ENCODE peak calls at places on chromosomes 11 and 22, in nine cellular contexts. L is colonic mucosa; S is stimulated activated CD4-positive, alpha-beta T cell treated with anti-CD3 and anti-CD28 coated beads, Interleukin-12 subunit alpha, Interleukin-12 subunit beta, amount 100 ng/mL, for 4 hours; D is lower lobe of right lung; H is brain microvascular endothelial cell; O is NCI-H446 treated with DMSO at 0.1 percent for 48 hours; K is Ammon's horn; Y is nephron progenitor cell; N is stimulated activated CD8-positive, alpha-beta memory T cell treated with anti-CD3 and anti-CD28 coated beads, Interleukin-2, amount 100 ng/mL, for 48 hours. T is an unnamed sample.
A peak's percentile ranks its signal among the peaks of the same experiment; 100 is the strongest.

GRCh38 chr11:15935370-15935769 is 421.0 kb downstream of the SOX6 start:
- DNase-seq in L (no peak), S (no peak), D (no peak), H (no peak), O (no peak), K (no peak), Y (no peak), N (no peak), T (no peak)

GRCh38 chr11:111671383-111671782 is 69.1 kb downstream of the SIK2 start:
- DNase-seq in L (no peak), S (no peak), D (no peak), H (no peak), O (no peak), K (no peak), Y (no peak), N (no peak), T (no peak)

GRCh38 chr11:61327669-61328071 is 5.2 kb downstream of the DDB1 start:
- DNase-seq in L (no peak), S (no peak), D (no peak), H (no peak), O (no peak), K (no peak), Y (no peak), N (no peak), T (no peak)

GRCh38 chr11:10302294-10302743 is 2.6 kb upstream of the ADM start:
- DNase-seq in L (no peak), S (no peak), D (no peak), H (no peak), O (no peak), K (no peak), Y (no peak), N (no peak), T (no peak)

GRCh38 chr11:96238563-96239166 is 104.3 kb downstream of the MAML2 start:
- DNase-seq in L (no peak), S (no peak), D (no peak), H (no peak), O (peak; percentile 21), K (no peak), Y (no peak), N (no peak), T (no peak)

GRCh38 chr11:130892847-130893246 is 23.4 kb downstream of the SNX19 start:
- DNase-seq in L (no peak), S (no peak), D (no peak), H (no peak), O (no peak), K (no peak), Y (no peak), N (no peak), T (no peak)

GRCh38 chr11:44531116-44531504 is 34.4 kb upstream of the CD82 start:
- DNase-seq in L (no peak), S (no peak), D (no peak), H (no peak), O (no peak), K (no peak), Y (no peak), N (no peak), T (no peak)

GRCh38 chr11:111942826-111943225 is 5.7 kb downstream of the DIXDC1 start:
- DNase-seq in L (no peak), S (no peak), D (no peak), H (peak; percentile 35), O (peak; percentile 41), K (no peak), Y (no peak), N (no peak), T (no peak)

GRCh38 chr22:39184586-39185577 is 32.4 kb upstream of the CBX7 start:
- DNase-seq in L (no peak), S (no peak), D (peak; percentile 18), H (no peak), O (no peak), K (no peak), Y (no peak), N (no peak), T (no peak)

GRCh38 chr11:62449451-62449851 is 30.6 kb downstream of the SCGB1A1 start:
- DNase-seq in L (peak; percentile 42), S (no peak), D (no peak), H (no peak), O (no peak), K (no peak), Y (no peak), N (no peak), T (no peak)

GRCh38 chr11:6245536-6245935 is 6.6 kb downstream of the CNGA4 start:
- DNase-seq in L (no peak), S (no peak), D (no peak), H (no peak), O (no peak), K (no peak), Y (no peak), N (no peak), T (no peak)

GRCh38 chr22:24555496-24556253 is at the start of gene SNRPD3:
- DNase-seq in L (peak; percentile 94), S (peak; percentile 84), D (peak; percentile 95), H (peak; percentile 89), O (peak; percentile 84), K (peak; percentile 94), Y (peak; percentile 88), N (peak; percentile 83), T (peak; percentile 91)

GRCh38 chr11:22449441-22449840 is 111.3 kb downstream of the SLC17A6 start:
- DNase-seq in L (no peak), S (no peak), D (no peak), H (peak; percentile 14), O (no peak), K (no peak), Y (no peak), N (no peak), T (no peak)

GRCh38 chr11:134742228-134742612 is 330.2 kb upstream of the B3GAT1 start:
- DNase-seq in L (no peak), S (no peak), D (no peak), H (peak; percentile 87), O (no peak), K (no peak), Y (no peak), N (no peak), T (no peak)

GRCh38 chr11:86999859-87000753 is 37.6 kb upstream of the TMEM135 start:
- DNase-seq in L (no peak), S (no peak), D (no peak), H (peak; percentile 22), O (no peak), K (no peak), Y (no peak), N (no peak), T (no peak)

GRCh38 chr11:132367293-132367692 is 996.9 kb downstream of the NTM start:
- DNase-seq in L (no peak), S (no peak), D (no peak), H (no peak), O (no peak), K (no peak), Y (no peak), N (no peak), T (no peak)

GRCh38 chr22:46076651-46077339 is 73.5 kb upstream of the PPARA start:
- DNase-seq in L (no peak), S (no peak), D (peak; percentile 50), H (no peak), O (no peak), K (no peak), Y (no peak), N (no peak), T (peak; percentile 34)

GRCh38 chr11:19323502-19323901 is 82.8 kb upstream of the E2F8 start:
- DNase-seq in L (no peak), S (no peak), D (no peak), H (no peak), O (no peak), K (no peak), Y (no peak), N (no peak), T (no peak)

GRCh38 chr11:36023922-36024321 is 80.1 kb downstream of the LDLRAD3 start:
- DNase-seq in L (no peak), S (no peak), D (no peak), H (peak; percentile 47), O (no peak), K (no peak), Y (no peak), N (no peak), T (no peak)

GRCh38 chr11:130471731-130472433 is 23.4 kb downstream of the ADAMTS15 start:
- DNase-seq in L (no peak), S (no peak), D (no peak), H (no peak), O (no peak), K (no peak), Y (no peak), N (no peak), T (no peak)

GRCh38 chr11:126450198-126450597 is 94.7 kb downstream of the ST3GAL4 start:
- DNase-seq in L (no peak), S (no peak), D (no peak), H (no peak), O (no peak), K (no peak), Y (no peak), N (no peak), T (no peak)

GRCh38 chr11:66970808-66971442 is 4.2 kb upstream of the C11orf86 start:
- DNase-seq in L (no peak), S (no peak), D (no peak), H (peak; percentile 99), O (no peak), K (peak; percentile 23), Y (no peak), N (no peak), T (no peak)

GRCh38 chr11:114821626-114822025 is 143.3 kb downstream of the NXPE2 start:
- DNase-seq in L (no peak), S (no peak), D (no peak), H (no peak), O (no peak), K (no peak), Y (no peak), N (no peak), T (no peak)

GRCh38 chr11:21565283-21565682 is 627.6 kb upstream of the ANO5 start:
- DNase-seq in L (no peak), S (no peak), D (no peak), H (no peak), O (no peak), K (no peak), Y (no peak), N (no peak), T (no peak)

GRCh38 chr11:32118025-32118974 is 27.4 kb downstream of the RCN1 start:
- DNase-seq in L (no peak), S (no peak), D (no peak), H (peak; percentile 88), O (no peak), K (no peak), Y (no peak), N (no peak), T (no peak)

GRCh38 chr11:110565344-110565684 is 135.6 kb downstream of the FDX1 start:
- DNase-seq in L (no peak), S (no peak), D (no peak), H (peak; percentile 28), O (no peak), K (no peak), Y (peak; percentile 26), N (no peak), T (no peak)

GRCh38 chr11:46298699-46299424 is 21.4 kb downstream of the CREB3L1 start:
- DNase-seq in L (no peak), S (no peak), D (no peak), H (peak; percentile 76), O (no peak), K (no peak), Y (no peak), N (no peak), T (no peak)

GRCh38 chr11:665707-666281 is 28.7 kb downstream of the DRD4 start:
- DNase-seq in L (no peak), S (no peak), D (no peak), H (no peak), O (no peak), K (no peak), Y (no peak), N (no peak), T (no peak)

GRCh38 chr11:126484266-126484665 is 128.8 kb downstream of the ST3GAL4 start:
- DNase-seq in L (no peak), S (no peak), D (no peak), H (no peak), O (no peak), K (no peak), Y (no peak), N (no peak), T (no peak)

GRCh38 chr11:45662096-45662664 is 3.2 kb downstream of the CHST1 start:
- DNase-seq in L (no peak), S (no peak), D (no peak), H (no peak), O (no peak), K (no peak), Y (no peak), N (no peak), T (no peak)

GRCh38 chr22:40363059-40363458 is 7.3 kb upstream of the SGSM3 start:
- DNase-seq in L (no peak), S (no peak), D (no peak), H (no peak), O (no peak), K (no peak), Y (no peak), N (no peak), T (no peak)

T was measured in pons.